ENCODE peak calls at places on chromosome 5, in seven cellular contexts. One of them, this sample, is unnamed.

GRCh38 chr5:73499756-73500155 is 1.5 kb downstream of the BTF3 start:
- DNase-seq in stimulated activated CD8-positive, alpha-beta memory T cell treated with anti-CD3 and anti-CD28 coated beads, Interleukin-15, amount 100 ng/mL, for 4 hours: no peak
- DNase-seq in activated T-cell treated with anti-CD3 and anti-CD28 coated beads, Interleukin-2, amount 50 U/mL, for 48 hours: no peak
- DNase-seq in activated CD4-positive, CD25-positive, alpha-beta regulatory T cell: no peak
- DNase-seq in T-helper 1 cell: no peak
- DNase-seq in SW 1271: no peak
- DNase-seq in T-helper 9 cell: no peak
- DNase-seq in this sample: no peak

GRCh38 chr5:139884144-139884543 is 88.5 kb downstream of the PSD2 start:
- DNase-seq in T-helper 9 cell: no peak
- DNase-seq in T-helper 1 cell: no peak
- DNase-seq in activated T-cell treated with anti-CD3 and anti-CD28 coated beads, Interleukin-2, amount 50 U/mL, for 48 hours: no peak
- DNase-seq in SW 1271: no peak
- DNase-seq in stimulated activated CD8-positive, alpha-beta memory T cell treated with anti-CD3 and anti-CD28 coated beads, Interleukin-15, amount 100 ng/mL, for 4 hours: no peak
- DNase-seq in activated CD4-positive, CD25-positive, alpha-beta regulatory T cell: no peak
- DNase-seq in this sample: no peak

GRCh38 chr5:76325876-76326491 is 77.1 kb upstream of the IQGAP2 start:
- DNase-seq in SW 1271: no peak
- DNase-seq in stimulated activated CD8-positive, alpha-beta memory T cell treated with anti-CD3 and anti-CD28 coated beads, Interleukin-15, amount 100 ng/mL, for 4 hours: peak
- DNase-seq in activated T-cell treated with anti-CD3 and anti-CD28 coated beads, Interleukin-2, amount 50 U/mL, for 48 hours: no peak
- DNase-seq in T-helper 1 cell: no peak
- DNase-seq in T-helper 9 cell: no peak
- DNase-seq in activated CD4-positive, CD25-positive, alpha-beta regulatory T cell: peak
- DNase-seq in this sample: no peak

GRCh38 chr5:165029471-165029870 is 1524.1 kb downstream of the MAT2B start:
- DNase-seq in stimulated activated CD8-positive, alpha-beta memory T cell treated with anti-CD3 and anti-CD28 coated beads, Interleukin-15, amount 100 ng/mL, for 4 hours: no peak
- DNase-seq in T-helper 1 cell: no peak
- DNase-seq in activated CD4-positive, CD25-positive, alpha-beta regulatory T cell: no peak
- DNase-seq in SW 1271: peak
- DNase-seq in T-helper 9 cell: no peak
- DNase-seq in activated T-cell treated with anti-CD3 and anti-CD28 coated beads, Interleukin-2, amount 50 U/mL, for 48 hours: no peak
- DNase-seq in this sample: no peak

GRCh38 chr5:124996764-124997077 is 250.3 kb upstream of the ZNF608 start:
- DNase-seq in T-helper 1 cell: no peak
- DNase-seq in activated CD4-positive, CD25-positive, alpha-beta regulatory T cell: no peak
- DNase-seq in stimulated activated CD8-positive, alpha-beta memory T cell treated with anti-CD3 and anti-CD28 coated beads, Interleukin-15, amount 100 ng/mL, for 4 hours: no peak
- DNase-seq in activated T-cell treated with anti-CD3 and anti-CD28 coated beads, Interleukin-2, amount 50 U/mL, for 48 hours: no peak
- DNase-seq in SW 1271: no peak
- DNase-seq in T-helper 9 cell: no peak
- DNase-seq in this sample: no peak

GRCh38 chr5:149990518-149991376 is 9.7 kb downstream of the TIGD6 start:
- DNase-seq in T-helper 9 cell: peak
- DNase-seq in SW 1271: peak
- DNase-seq in activated T-cell treated with anti-CD3 and anti-CD28 coated beads, Interleukin-2, amount 50 U/mL, for 48 hours: peak
- DNase-seq in activated CD4-positive, CD25-positive, alpha-beta regulatory T cell: peak
- DNase-seq in stimulated activated CD8-positive, alpha-beta memory T cell treated with anti-CD3 and anti-CD28 coated beads, Interleukin-15, amount 100 ng/mL, for 4 hours: peak
- DNase-seq in T-helper 1 cell: peak
- DNase-seq in this sample: no peak

GRCh38 chr5:1793301-1793740 is 6.3 kb downstream of the MRPL36 start:
- DNase-seq in T-helper 9 cell: no peak
- DNase-seq in stimulated activated CD8-positive, alpha-beta memory T cell treated with anti-CD3 and anti-CD28 coated beads, Interleukin-15, amount 100 ng/mL, for 4 hours: no peak
- DNase-seq in activated CD4-positive, CD25-positive, alpha-beta regulatory T cell: no peak
- DNase-seq in SW 1271: no peak
- DNase-seq in T-helper 1 cell: no peak
- DNase-seq in activated T-cell treated with anti-CD3 and anti-CD28 coated beads, Interleukin-2, amount 50 U/mL, for 48 hours: peak
- DNase-seq in this sample: no peak

GRCh38 chr5:14410068-14410941 is 171.3 kb upstream of the OTULINL start:
- DNase-seq in stimulated activated CD8-positive, alpha-beta memory T cell treated with anti-CD3 and anti-CD28 coated beads, Interleukin-15, amount 100 ng/mL, for 4 hours: no peak
- DNase-seq in activated T-cell treated with anti-CD3 and anti-CD28 coated beads, Interleukin-2, amount 50 U/mL, for 48 hours: no peak
- DNase-seq in activated CD4-positive, CD25-positive, alpha-beta regulatory T cell: no peak
- DNase-seq in T-helper 1 cell: no peak
- DNase-seq in T-helper 9 cell: no peak
- DNase-seq in SW 1271: no peak
- DNase-seq in this sample: no peak

GRCh38 chr5:146218163-146218562 is 14.8 kb downstream of the RBM27 start:
- DNase-seq in T-helper 9 cell: no peak
- DNase-seq in activated CD4-positive, CD25-positive, alpha-beta regulatory T cell: no peak
- DNase-seq in T-helper 1 cell: no peak
- DNase-seq in SW 1271: no peak
- DNase-seq in stimulated activated CD8-positive, alpha-beta memory T cell treated with anti-CD3 and anti-CD28 coated beads, Interleukin-15, amount 100 ng/mL, for 4 hours: no peak
- DNase-seq in activated T-cell treated with anti-CD3 and anti-CD28 coated beads, Interleukin-2, amount 50 U/mL, for 48 hours: no peak
- DNase-seq in this sample: no peak

GRCh38 chr5:133336121-133336968 is 276.0 kb downstream of the FSTL4 start:
- DNase-seq in T-helper 1 cell: no peak
- DNase-seq in activated CD4-positive, CD25-positive, alpha-beta regulatory T cell: no peak
- DNase-seq in activated T-cell treated with anti-CD3 and anti-CD28 coated beads, Interleukin-2, amount 50 U/mL, for 48 hours: no peak
- DNase-seq in T-helper 9 cell: no peak
- DNase-seq in SW 1271: no peak
- DNase-seq in stimulated activated CD8-positive, alpha-beta memory T cell treated with anti-CD3 and anti-CD28 coated beads, Interleukin-15, amount 100 ng/mL, for 4 hours: no peak
- DNase-seq in this sample: no peak

GRCh38 chr5:111857633-111858032 is 100.6 kb upstream of the NREP start:
- DNase-seq in T-helper 9 cell: no peak
- DNase-seq in activated CD4-positive, CD25-positive, alpha-beta regulatory T cell: no peak
- DNase-seq in SW 1271: no peak
- DNase-seq in T-helper 1 cell: no peak
- DNase-seq in stimulated activated CD8-positive, alpha-beta memory T cell treated with anti-CD3 and anti-CD28 coated beads, Interleukin-15, amount 100 ng/mL, for 4 hours: no peak
- DNase-seq in activated T-cell treated with anti-CD3 and anti-CD28 coated beads, Interleukin-2, amount 50 U/mL, for 48 hours: no peak
- DNase-seq in this sample: no peak

GRCh38 chr5:168076561-168076991 is 214.9 kb upstream of the WWC1 start:
- DNase-seq in stimulated activated CD8-positive, alpha-beta memory T cell treated with anti-CD3 and anti-CD28 coated beads, Interleukin-15, amount 100 ng/mL, for 4 hours: no peak
- DNase-seq in SW 1271: no peak
- DNase-seq in activated CD4-positive, CD25-positive, alpha-beta regulatory T cell: no peak
- DNase-seq in T-helper 1 cell: no peak
- DNase-seq in T-helper 9 cell: no peak
- DNase-seq in activated T-cell treated with anti-CD3 and anti-CD28 coated beads, Interleukin-2, amount 50 U/mL, for 48 hours: peak
- DNase-seq in this sample: no peak

GRCh38 chr5:79200573-79201183 is 35.3 kb upstream of the JMY start:
- DNase-seq in T-helper 1 cell: no peak
- DNase-seq in T-helper 9 cell: no peak
- DNase-seq in stimulated activated CD8-positive, alpha-beta memory T cell treated with anti-CD3 and anti-CD28 coated beads, Interleukin-15, amount 100 ng/mL, for 4 hours: no peak
- DNase-seq in SW 1271: peak
- DNase-seq in activated CD4-positive, CD25-positive, alpha-beta regulatory T cell: no peak
- DNase-seq in activated T-cell treated with anti-CD3 and anti-CD28 coated beads, Interleukin-2, amount 50 U/mL, for 48 hours: no peak
- DNase-seq in this sample: no peak

GRCh38 chr5:95620030-95620869 is at the start of gene GPR150:
- DNase-seq in T-helper 1 cell: peak
- DNase-seq in activated CD4-positive, CD25-positive, alpha-beta regulatory T cell: peak
- DNase-seq in activated T-cell treated with anti-CD3 and anti-CD28 coated beads, Interleukin-2, amount 50 U/mL, for 48 hours: peak
- DNase-seq in stimulated activated CD8-positive, alpha-beta memory T cell treated with anti-CD3 and anti-CD28 coated beads, Interleukin-15, amount 100 ng/mL, for 4 hours: peak
- DNase-seq in T-helper 9 cell: peak
- DNase-seq in SW 1271: peak
- DNase-seq in this sample: no peak

GRCh38 chr5:58497956-58498942 is 7.0 kb downstream of the GAPT start:
- DNase-seq in SW 1271: peak
- DNase-seq in T-helper 1 cell: no peak
- DNase-seq in activated CD4-positive, CD25-positive, alpha-beta regulatory T cell: no peak
- DNase-seq in activated T-cell treated with anti-CD3 and anti-CD28 coated beads, Interleukin-2, amount 50 U/mL, for 48 hours: no peak
- DNase-seq in stimulated activated CD8-positive, alpha-beta memory T cell treated with anti-CD3 and anti-CD28 coated beads, Interleukin-15, amount 100 ng/mL, for 4 hours: no peak
- DNase-seq in T-helper 9 cell: no peak
- DNase-seq in this sample: peak

GRCh38 chr5:135186662-135187522 is 152.9 kb upstream of the PITX1 start:
- DNase-seq in T-helper 9 cell: no peak
- DNase-seq in activated T-cell treated with anti-CD3 and anti-CD28 coated beads, Interleukin-2, amount 50 U/mL, for 48 hours: no peak
- DNase-seq in activated CD4-positive, CD25-positive, alpha-beta regulatory T cell: no peak
- DNase-seq in stimulated activated CD8-positive, alpha-beta memory T cell treated with anti-CD3 and anti-CD28 coated beads, Interleukin-15, amount 100 ng/mL, for 4 hours: no peak
- DNase-seq in T-helper 1 cell: no peak
- DNase-seq in SW 1271: no peak
- DNase-seq in this sample: no peak

GRCh38 chr5:143395638-143396352 is 7.7 kb downstream of the NR3C1 start:
- DNase-seq in T-helper 9 cell: no peak
- DNase-seq in activated CD4-positive, CD25-positive, alpha-beta regulatory T cell: no peak
- DNase-seq in SW 1271: no peak
- DNase-seq in T-helper 1 cell: no peak
- DNase-seq in activated T-cell treated with anti-CD3 and anti-CD28 coated beads, Interleukin-2, amount 50 U/mL, for 48 hours: no peak
- DNase-seq in stimulated activated CD8-positive, alpha-beta memory T cell treated with anti-CD3 and anti-CD28 coated beads, Interleukin-15, amount 100 ng/mL, for 4 hours: no peak
- DNase-seq in this sample: no peak

GRCh38 chr5:90410178-90410762 is 714 bp upstream of the CETN3 start:
- DNase-seq in SW 1271: peak
- DNase-seq in stimulated activated CD8-positive, alpha-beta memory T cell treated with anti-CD3 and anti-CD28 coated beads, Interleukin-15, amount 100 ng/mL, for 4 hours: no peak
- DNase-seq in T-helper 9 cell: no peak
- DNase-seq in T-helper 1 cell: no peak
- DNase-seq in activated CD4-positive, CD25-positive, alpha-beta regulatory T cell: no peak
- DNase-seq in activated T-cell treated with anti-CD3 and anti-CD28 coated beads, Interleukin-2, amount 50 U/mL, for 48 hours: no peak
- DNase-seq in this sample: no peak

GRCh38 chr5:177133845-177134652 is 476 bp downstream of the NSD1 start:
- DNase-seq in T-helper 9 cell: peak
- DNase-seq in stimulated activated CD8-positive, alpha-beta memory T cell treated with anti-CD3 and anti-CD28 coated beads, Interleukin-15, amount 100 ng/mL, for 4 hours: no peak
- DNase-seq in activated T-cell treated with anti-CD3 and anti-CD28 coated beads, Interleukin-2, amount 50 U/mL, for 48 hours: peak
- DNase-seq in T-helper 1 cell: peak
- DNase-seq in activated CD4-positive, CD25-positive, alpha-beta regulatory T cell: peak
- DNase-seq in SW 1271: peak
- DNase-seq in this sample: no peak

GRCh38 chr5:7606840-7607453 is 211.0 kb downstream of the ADCY2 start:
- DNase-seq in activated T-cell treated with anti-CD3 and anti-CD28 coated beads, Interleukin-2, amount 50 U/mL, for 48 hours: no peak
- DNase-seq in T-helper 9 cell: no peak
- DNase-seq in T-helper 1 cell: no peak
- DNase-seq in SW 1271: no peak
- DNase-seq in activated CD4-positive, CD25-positive, alpha-beta regulatory T cell: no peak
- DNase-seq in stimulated activated CD8-positive, alpha-beta memory T cell treated with anti-CD3 and anti-CD28 coated beads, Interleukin-15, amount 100 ng/mL, for 4 hours: no peak
- DNase-seq in this sample: no peak

GRCh38 chr5:74973694-74974093 is 78.7 kb downstream of the GCNT4 start:
- DNase-seq in T-helper 9 cell: no peak
- DNase-seq in activated T-cell treated with anti-CD3 and anti-CD28 coated beads, Interleukin-2, amount 50 U/mL, for 48 hours: no peak
- DNase-seq in T-helper 1 cell: no peak
- DNase-seq in SW 1271: no peak
- DNase-seq in activated CD4-positive, CD25-positive, alpha-beta regulatory T cell: no peak
- DNase-seq in stimulated activated CD8-positive, alpha-beta memory T cell treated with anti-CD3 and anti-CD28 coated beads, Interleukin-15, amount 100 ng/mL, for 4 hours: no peak
- DNase-seq in this sample: no peak

GRCh38 chr5:38642194-38642987 is 85.9 kb upstream of the LIFR start:
- DNase-seq in T-helper 9 cell: no peak
- DNase-seq in activated T-cell treated with anti-CD3 and anti-CD28 coated beads, Interleukin-2, amount 50 U/mL, for 48 hours: no peak
- DNase-seq in stimulated activated CD8-positive, alpha-beta memory T cell treated with anti-CD3 and anti-CD28 coated beads, Interleukin-15, amount 100 ng/mL, for 4 hours: no peak
- DNase-seq in activated CD4-positive, CD25-positive, alpha-beta regulatory T cell: no peak
- DNase-seq in SW 1271: no peak
- DNase-seq in T-helper 1 cell: no peak
- DNase-seq in this sample: no peak

GRCh38 chr5:39485075-39485474 is 60.3 kb upstream of the DAB2 start:
- DNase-seq in activated T-cell treated with anti-CD3 and anti-CD28 coated beads, Interleukin-2, amount 50 U/mL, for 48 hours: no peak
- DNase-seq in T-helper 9 cell: no peak
- DNase-seq in activated CD4-positive, CD25-positive, alpha-beta regulatory T cell: no peak
- DNase-seq in T-helper 1 cell: no peak
- DNase-seq in SW 1271: no peak
- DNase-seq in stimulated activated CD8-positive, alpha-beta memory T cell treated with anti-CD3 and anti-CD28 coated beads, Interleukin-15, amount 100 ng/mL, for 4 hours: no peak
- DNase-seq in this sample: no peak

GRCh38 chr5:137647401-137647800 is 88.5 kb downstream of the KLHL3 start:
- DNase-seq in activated T-cell treated with anti-CD3 and anti-CD28 coated beads, Interleukin-2, amount 50 U/mL, for 48 hours: no peak
- DNase-seq in T-helper 1 cell: no peak
- DNase-seq in stimulated activated CD8-positive, alpha-beta memory T cell treated with anti-CD3 and anti-CD28 coated beads, Interleukin-15, amount 100 ng/mL, for 4 hours: no peak
- DNase-seq in SW 1271: no peak
- DNase-seq in T-helper 9 cell: no peak
- DNase-seq in activated CD4-positive, CD25-positive, alpha-beta regulatory T cell: no peak
- DNase-seq in this sample: no peak

GRCh38 chr5:56375011-56375410 is 141.9 kb upstream of the ANKRD55 start:
- DNase-seq in T-helper 9 cell: no peak
- DNase-seq in T-helper 1 cell: no peak
- DNase-seq in activated T-cell treated with anti-CD3 and anti-CD28 coated beads, Interleukin-2, amount 50 U/mL, for 48 hours: no peak
- DNase-seq in SW 1271: no peak
- DNase-seq in activated CD4-positive, CD25-positive, alpha-beta regulatory T cell: no peak
- DNase-seq in stimulated activated CD8-positive, alpha-beta memory T cell treated with anti-CD3 and anti-CD28 coated beads, Interleukin-15, amount 100 ng/mL, for 4 hours: no peak
- DNase-seq in this sample: no peak

GRCh38 chr5:158599132-158599531 is 500.6 kb downstream of the EBF1 start:
- DNase-seq in SW 1271: no peak
- DNase-seq in T-helper 1 cell: no peak
- DNase-seq in activated T-cell treated with anti-CD3 and anti-CD28 coated beads, Interleukin-2, amount 50 U/mL, for 48 hours: no peak
- DNase-seq in T-helper 9 cell: no peak
- DNase-seq in stimulated activated CD8-positive, alpha-beta memory T cell treated with anti-CD3 and anti-CD28 coated beads, Interleukin-15, amount 100 ng/mL, for 4 hours: no peak
- DNase-seq in activated CD4-positive, CD25-positive, alpha-beta regulatory T cell: no peak
- DNase-seq in this sample: no peak

GRCh38 chr5:107840161-107840560 is 169.4 kb upstream of the EFNA5 start:
- DNase-seq in stimulated activated CD8-positive, alpha-beta memory T cell treated with anti-CD3 and anti-CD28 coated beads, Interleukin-15, amount 100 ng/mL, for 4 hours: no peak
- DNase-seq in activated CD4-positive, CD25-positive, alpha-beta regulatory T cell: no peak
- DNase-seq in T-helper 9 cell: no peak
- DNase-seq in activated T-cell treated with anti-CD3 and anti-CD28 coated beads, Interleukin-2, amount 50 U/mL, for 48 hours: no peak
- DNase-seq in SW 1271: no peak
- DNase-seq in T-helper 1 cell: no peak
- DNase-seq in this sample: no peak

GRCh38 chr5:35902032-35902681 is 36.3 kb downstream of the CAPSL start:
- DNase-seq in T-helper 1 cell: no peak
- DNase-seq in SW 1271: no peak
- DNase-seq in stimulated activated CD8-positive, alpha-beta memory T cell treated with anti-CD3 and anti-CD28 coated beads, Interleukin-15, amount 100 ng/mL, for 4 hours: no peak
- DNase-seq in T-helper 9 cell: no peak
- DNase-seq in activated T-cell treated with anti-CD3 and anti-CD28 coated beads, Interleukin-2, amount 50 U/mL, for 48 hours: no peak
- DNase-seq in activated CD4-positive, CD25-positive, alpha-beta regulatory T cell: no peak
- DNase-seq in this sample: no peak

GRCh38 chr5:139062910-139063663 is 135.1 kb downstream of the SIL1 start:
- DNase-seq in T-helper 9 cell: no peak
- DNase-seq in stimulated activated CD8-positive, alpha-beta memory T cell treated with anti-CD3 and anti-CD28 coated beads, Interleukin-15, amount 100 ng/mL, for 4 hours: no peak
- DNase-seq in activated T-cell treated with anti-CD3 and anti-CD28 coated beads, Interleukin-2, amount 50 U/mL, for 48 hours: no peak
- DNase-seq in T-helper 1 cell: no peak
- DNase-seq in SW 1271: no peak
- DNase-seq in activated CD4-positive, CD25-positive, alpha-beta regulatory T cell: no peak
- DNase-seq in this sample: no peak

This sample was measured in pulmonary artery endothelial cell.